ENCODE peak calls at places on chromosomes 2 and 18, in seven cellular contexts. O is AG08396, A is dorsolateral prefrontal cortex, Q is NCI-H460, P is NCI-H1092 treated with DMSO at 0.1 percent for 48 hours, W is HTR-8/SVneo, K is Kasumi-1. L is an unnamed sample.

GRCh38 chr2:234841321-234842015 is 110.3 kb upstream of the SH3BP4 start:
- DNase-seq in Q (no peak), P (no peak), W (no peak), O (no peak), K (no peak), A (no peak), L (no peak)

GRCh38 chr2:220277445-220277960 is 650.1 kb downstream of the SLC4A3 start:
- DNase-seq in W (no peak), K (no peak), A (no peak), P (no peak), Q (no peak), O (peak; percentile 76), L (no peak)

GRCh38 chr18:47265197-47265596 is 13.7 kb upstream of the SKOR2 start:
- DNase-seq in P (no peak), A (no peak), Q (no peak), O (peak; percentile 66), W (no peak), K (no peak), L (no peak)

GRCh38 chr2:11757101-11757500 is 10.7 kb downstream of the LPIN1 start:
- DNase-seq in W (no peak), O (no peak), K (no peak), Q (no peak), P (no peak), A (no peak), L (no peak)

GRCh38 chr2:30569991-30570390 is 122.9 kb downstream of the LCLAT1 start:
- DNase-seq in A (no peak), Q (no peak), O (no peak), W (peak; percentile 10), K (no peak), P (no peak), L (no peak)

GRCh38 chr2:151289972-151290335 is 486 bp upstream of the NMI start:
- DNase-seq in W (peak; percentile 32), A (no peak), P (no peak), O (peak; percentile 68), Q (peak; percentile 66), K (no peak), L (no peak)

GRCh38 chr18:435940-436339 is 64.6 kb downstream of the COLEC12 start:
- DNase-seq in Q (no peak), K (no peak), A (peak; percentile 33), P (no peak), O (no peak), W (no peak), L (no peak)

GRCh38 chr2:177818412-177818811 is 254.2 kb downstream of the PDE11A start:
- DNase-seq in Q (no peak), O (no peak), K (no peak), A (no peak), P (no peak), W (no peak), L (no peak)

GRCh38 chr2:116809074-116809473 is 1005.4 kb upstream of the DDX18 start:
- DNase-seq in A (no peak), K (no peak), O (no peak), W (no peak), Q (no peak), P (no peak), L (no peak)

GRCh38 chr2:130183500-130184373 is 1.7 kb downstream of the MZT2B start:
- DNase-seq in Q (no peak), A (no peak), K (no peak), W (no peak), P (no peak), O (no peak), L (no peak)

GRCh38 chr2:20617892-20618467 is 32.9 kb downstream of the HS1BP3 start:
- DNase-seq in Q (peak; percentile 99), W (peak; percentile 97), K (peak; percentile 28), O (peak; percentile 96), A (peak; percentile 85), P (peak; percentile 28), L (peak; percentile 73)

GRCh38 chr2:227154976-227155375 is 9.0 kb downstream of the COL4A4 start:
- DNase-seq in O (no peak), A (no peak), P (no peak), W (no peak), Q (no peak), K (no peak), L (no peak)

GRCh38 chr18:44507729-44508325 is 172.9 kb upstream of the SETBP1 start:
- DNase-seq in A (no peak), W (no peak), O (no peak), K (peak; percentile 95), P (no peak), Q (no peak), L (no peak)